ENCODE peak calls at places on chromosome 7, in ten cellular contexts. R is PC-3; K is Caki2; S is T-helper 2 cell; Q is BJ; G is stimulated activated CD8-positive, alpha-beta memory T cell treated with anti-CD3 and anti-CD28 coated beads, Interleukin-7, amount 100 ng/mL, for 48 hours; P is NCI-H1105 treated with DMSO at 0.1 percent for 48 hours; W is stimulated activated CD4-positive, alpha-beta T cell treated with anti-CD3 and anti-CD28 coated beads, Interleukin-1b, Interleukin-23, amount 100 ng/mL, for 24 hours; J is hepatic stellate cell; L is astrocyte of the cerebellum. O is an unnamed sample.
A peak's percentile ranks its signal among the peaks of the same experiment; 100 is the strongest.

GRCh38 chr7:150471886-150472285 is 21.5 kb downstream of the GIMAP8 start:
- DNase-seq in R (no peak), K (no peak), S (no peak), Q (no peak), G (no peak), P (no peak), W (no peak), J (no peak), L (no peak), O (no peak)

GRCh38 chr7:47273088-47273487 is 308.8 kb downstream of the TNS3 start:
- DNase-seq in R (no peak), K (no peak), S (no peak), Q (no peak), G (no peak), P (no peak), W (no peak), J (no peak), L (no peak), O (no peak)

GRCh38 chr7:116447436-116447835 is 52.1 kb upstream of the CAV2 start:
- DNase-seq in R (peak; percentile 64), K (no peak), S (no peak), Q (no peak), G (no peak), P (no peak), W (no peak), J (no peak), L (no peak), O (no peak)

GRCh38 chr7:23230586-23231195 is 15.9 kb upstream of the GPNMB start:
- DNase-seq in R (no peak), K (no peak), S (no peak), Q (no peak), G (no peak), P (no peak), W (no peak), J (no peak), L (no peak), O (no peak)

GRCh38 chr7:108464743-108465142 is 8.5 kb upstream of the NRCAM start:
- DNase-seq in R (no peak), K (no peak), S (no peak), Q (no peak), G (no peak), P (no peak), W (no peak), J (no peak), L (no peak), O (no peak)

GRCh38 chr7:138934401-138934800 is 46.8 kb downstream of the KIAA1549 start:
- DNase-seq in R (peak; percentile 35), K (no peak), S (no peak), Q (no peak), G (no peak), P (no peak), W (no peak), J (no peak), L (no peak), O (no peak)

GRCh38 chr7:13540429-13540828 is 449.0 kb downstream of the ETV1 start:
- DNase-seq in R (peak; percentile 25), K (no peak), S (no peak), Q (peak; percentile 1), G (no peak), P (no peak), W (no peak), J (peak; percentile 14), L (peak; percentile 1), O (no peak)

GRCh38 chr7:22549051-22549450 is 49.1 kb upstream of the STEAP1B start:
- DNase-seq in R (no peak), K (no peak), S (no peak), Q (no peak), G (no peak), P (no peak), W (no peak), J (no peak), L (no peak), O (no peak)

GRCh38 chr7:68529221-68529620 is 1069.1 kb upstream of the AUTS2 start:
- DNase-seq in R (no peak), K (no peak), S (no peak), Q (no peak), G (no peak), P (no peak), W (no peak), J (no peak), L (no peak), O (no peak)

GRCh38 chr7:1619152-1620079 is 49.6 kb upstream of the PSMG3 start:
- DNase-seq in R (no peak), K (no peak), S (no peak), Q (no peak), G (no peak), P (no peak), W (no peak), J (no peak), L (no peak), O (no peak)

GRCh38 chr7:98199131-98199530 is 12.1 kb upstream of the BHLHA15 start:
- DNase-seq in R (no peak), K (no peak), S (no peak), Q (no peak), G (no peak), P (no peak), W (no peak), J (no peak), L (no peak), O (no peak)

O was measured in T-helper 22 cell.